ENCODE peak calls at places on chromosome 22, in nine cellular contexts. C is MM.1S; F is BJ; A is activated effector memory CD4-positive, alpha-beta T cell treated with Interleukin-2 at 50 U/mL for 16 hours; N is NAMALWA; V is frontal cortex; M is EL; X is suprapubic skin; I is iPS-NIHi11. D is an unnamed sample.

GRCh38 chr22:44839061-44839460 is 86.7 kb downstream of the ARHGAP8 start:
- DNase-seq in V (no peak), F (no peak), N (no peak), M (no peak), X (no peak), C (no peak), A (no peak), I (no peak), D (peak; percentile 29)

GRCh38 chr22:17576475-17576874 is 13.2 kb downstream of the SLC25A18 start:
- DNase-seq in V (no peak), M (peak; percentile 99), A (no peak), F (peak; percentile 86), I (peak; percentile 24), N (no peak), C (no peak), X (no peak), D (peak; percentile 87)

GRCh38 chr22:23305922-23306374 is 125.6 kb downstream of the BCR start:
- DNase-seq in X (peak; percentile 78), F (no peak), M (peak; percentile 65), V (peak; percentile 59), A (no peak), I (no peak), N (no peak), C (no peak), D (peak; percentile 29)

GRCh38 chr22:49756656-49757055 is 71.0 kb downstream of the BRD1 start:
- DNase-seq in A (no peak), M (no peak), I (no peak), X (no peak), N (no peak), V (no peak), C (no peak), F (no peak), D (peak; percentile 44)

GRCh38 chr22:20062043-20062765 is 17.8 kb upstream of the DGCR8 start:
- DNase-seq in I (no peak), M (no peak), V (no peak), F (no peak), C (no peak), X (no peak), N (no peak), A (no peak), D (no peak)

GRCh38 chr22:32622004-32622761 is 147.6 kb downstream of the FBXO7 start:
- DNase-seq in A (no peak), V (no peak), I (peak; percentile 75), M (peak; percentile 90), C (no peak), X (no peak), N (no peak), F (peak; percentile 81), D (no peak)

GRCh38 chr22:23190526-23190925 is 10.2 kb downstream of the BCR start:
- DNase-seq in F (no peak), N (no peak), C (no peak), M (no peak), V (no peak), X (no peak), A (no peak), I (no peak), D (no peak)

GRCh38 chr22:47367993-47368945 is 605.8 kb downstream of the TBC1D22A start:
- DNase-seq in N (no peak), C (no peak), M (no peak), F (no peak), X (peak; percentile 38), V (no peak), I (no peak), A (no peak), D (peak; percentile 40)

GRCh38 chr22:28410050-28410816 is 269.4 kb downstream of the TTC28 start:
- DNase-seq in X (no peak), A (no peak), M (peak; percentile 67), F (no peak), N (no peak), C (no peak), V (no peak), I (peak; percentile 33), D (no peak)

GRCh38 chr22:23692598-23693291 is 1.9 kb downstream of the RGL4 start:
- DNase-seq in X (no peak), M (no peak), C (no peak), V (no peak), F (no peak), N (no peak), I (peak; percentile 79), A (no peak), D (no peak)